ENCODE peak calls at places on chromosomes 2 and 18, in nine cellular contexts. One of them, this sample, is unnamed.

GRCh38 chr2:16664052-16664731 is 1.4 kb downstream of the CYRIA start:
- DNase-seq in AG04450: peak; percentile 71
- DNase-seq in HEK293T: no peak
- DNase-seq in hypothalamus: peak; percentile 67
- DNase-seq in cardiac muscle cell: peak; percentile 79
- DNase-seq in NCI-H1105 treated with DMSO at 0.1 percent for 48 hours: peak; percentile 41
- DNase-seq in central memory CD4-positive, alpha-beta T cell: no peak
- DNase-seq in GM12865: peak; percentile 56
- DNase-seq in activated CD8-positive, alpha-beta memory T cell treated with anti-CD3 and anti-CD28 coated beads for 4 hours: no peak
- DNase-seq in this sample: peak; percentile 29

GRCh38 chr18:35661483-35662146 is 80.1 kb downstream of the GALNT1 start:
- DNase-seq in AG04450: no peak
- DNase-seq in HEK293T: no peak
- DNase-seq in hypothalamus: no peak
- DNase-seq in cardiac muscle cell: no peak
- DNase-seq in NCI-H1105 treated with DMSO at 0.1 percent for 48 hours: peak; percentile 69
- DNase-seq in central memory CD4-positive, alpha-beta T cell: no peak
- DNase-seq in GM12865: peak; percentile 14
- DNase-seq in activated CD8-positive, alpha-beta memory T cell treated with anti-CD3 and anti-CD28 coated beads for 4 hours: no peak
- DNase-seq in this sample: peak; percentile 29

GRCh38 chr2:63676135-63676534 is 87.4 kb downstream of the MDH1 start:
- DNase-seq in AG04450: no peak
- DNase-seq in HEK293T: no peak
- DNase-seq in hypothalamus: no peak
- DNase-seq in cardiac muscle cell: no peak
- DNase-seq in NCI-H1105 treated with DMSO at 0.1 percent for 48 hours: no peak
- DNase-seq in central memory CD4-positive, alpha-beta T cell: no peak
- DNase-seq in GM12865: peak; percentile 59
- DNase-seq in activated CD8-positive, alpha-beta memory T cell treated with anti-CD3 and anti-CD28 coated beads for 4 hours: no peak
- DNase-seq in this sample: no peak

GRCh38 chr18:65398347-65398746 is 352.5 kb upstream of the CDH7 start:
- DNase-seq in AG04450: no peak
- DNase-seq in HEK293T: no peak
- DNase-seq in hypothalamus: no peak
- DNase-seq in cardiac muscle cell: no peak
- DNase-seq in NCI-H1105 treated with DMSO at 0.1 percent for 48 hours: no peak
- DNase-seq in central memory CD4-positive, alpha-beta T cell: no peak
- DNase-seq in GM12865: no peak
- DNase-seq in activated CD8-positive, alpha-beta memory T cell treated with anti-CD3 and anti-CD28 coated beads for 4 hours: no peak
- DNase-seq in this sample: no peak

GRCh38 chr18:3761266-3761665 is 311.3 kb downstream of the TGIF1 start:
- DNase-seq in AG04450: no peak
- DNase-seq in HEK293T: no peak
- DNase-seq in hypothalamus: no peak
- DNase-seq in cardiac muscle cell: no peak
- DNase-seq in NCI-H1105 treated with DMSO at 0.1 percent for 48 hours: no peak
- DNase-seq in central memory CD4-positive, alpha-beta T cell: no peak
- DNase-seq in GM12865: no peak
- DNase-seq in activated CD8-positive, alpha-beta memory T cell treated with anti-CD3 and anti-CD28 coated beads for 4 hours: no peak
- DNase-seq in this sample: no peak

GRCh38 chr2:111919794-111920608 is 21.6 kb downstream of the MERTK start:
- DNase-seq in AG04450: no peak
- DNase-seq in HEK293T: no peak
- DNase-seq in hypothalamus: peak; percentile 51
- DNase-seq in cardiac muscle cell: no peak
- DNase-seq in NCI-H1105 treated with DMSO at 0.1 percent for 48 hours: no peak
- DNase-seq in central memory CD4-positive, alpha-beta T cell: no peak
- DNase-seq in GM12865: no peak
- DNase-seq in activated CD8-positive, alpha-beta memory T cell treated with anti-CD3 and anti-CD28 coated beads for 4 hours: no peak
- DNase-seq in this sample: no peak

GRCh38 chr2:138699421-138699820 is 80.8 kb downstream of the NXPH2 start:
- DNase-seq in AG04450: no peak
- DNase-seq in HEK293T: no peak
- DNase-seq in hypothalamus: no peak
- DNase-seq in cardiac muscle cell: no peak
- DNase-seq in NCI-H1105 treated with DMSO at 0.1 percent for 48 hours: no peak
- DNase-seq in central memory CD4-positive, alpha-beta T cell: no peak
- DNase-seq in GM12865: no peak
- DNase-seq in activated CD8-positive, alpha-beta memory T cell treated with anti-CD3 and anti-CD28 coated beads for 4 hours: no peak
- DNase-seq in this sample: no peak

GRCh38 chr2:47043891-47044239 is 111.2 kb downstream of the STPG4 start:
- DNase-seq in AG04450: no peak
- DNase-seq in HEK293T: no peak
- DNase-seq in hypothalamus: no peak
- DNase-seq in cardiac muscle cell: no peak
- DNase-seq in NCI-H1105 treated with DMSO at 0.1 percent for 48 hours: peak; percentile 69
- DNase-seq in central memory CD4-positive, alpha-beta T cell: no peak
- DNase-seq in GM12865: no peak
- DNase-seq in activated CD8-positive, alpha-beta memory T cell treated with anti-CD3 and anti-CD28 coated beads for 4 hours: no peak
- DNase-seq in this sample: no peak

GRCh38 chr2:231305221-231305620 is 90.3 kb upstream of the B3GNT7 start:
- DNase-seq in AG04450: no peak
- DNase-seq in HEK293T: no peak
- DNase-seq in hypothalamus: no peak
- DNase-seq in cardiac muscle cell: no peak
- DNase-seq in NCI-H1105 treated with DMSO at 0.1 percent for 48 hours: no peak
- DNase-seq in central memory CD4-positive, alpha-beta T cell: no peak
- DNase-seq in GM12865: no peak
- DNase-seq in activated CD8-positive, alpha-beta memory T cell treated with anti-CD3 and anti-CD28 coated beads for 4 hours: no peak
- DNase-seq in this sample: no peak

GRCh38 chr2:527581-527980 is 149.6 kb downstream of the TMEM18 start:
- DNase-seq in AG04450: no peak
- DNase-seq in HEK293T: no peak
- DNase-seq in hypothalamus: no peak
- DNase-seq in cardiac muscle cell: no peak
- DNase-seq in NCI-H1105 treated with DMSO at 0.1 percent for 48 hours: no peak
- DNase-seq in central memory CD4-positive, alpha-beta T cell: no peak
- DNase-seq in GM12865: no peak
- DNase-seq in activated CD8-positive, alpha-beta memory T cell treated with anti-CD3 and anti-CD28 coated beads for 4 hours: no peak
- DNase-seq in this sample: no peak

GRCh38 chr18:73563345-73563744 is 584.3 kb downstream of the FBXO15 start:
- DNase-seq in AG04450: peak; percentile 26
- DNase-seq in HEK293T: no peak
- DNase-seq in hypothalamus: no peak
- DNase-seq in cardiac muscle cell: peak; percentile 21
- DNase-seq in NCI-H1105 treated with DMSO at 0.1 percent for 48 hours: no peak
- DNase-seq in central memory CD4-positive, alpha-beta T cell: no peak
- DNase-seq in GM12865: no peak
- DNase-seq in activated CD8-positive, alpha-beta memory T cell treated with anti-CD3 and anti-CD28 coated beads for 4 hours: no peak
- DNase-seq in this sample: no peak

This sample was measured in NCI-H748 treated with DMSO at 0.1 percent for 48 hours.